ENCODE peak calls at places on chromosomes 4 and X, in six cellular contexts. One of them, this sample, is unnamed.

GRCh38 chrX:123184858-123185251 is 777 bp downstream of the GRIA3 start:
- DNase-seq in T-helper 17 cell: no peak
- DNase-seq in activated CD4-positive, alpha-beta T cell treated with anti-CD3 and anti-CD28 coated beads, Interleukin-2, amount 10 ng/mL, durations not matched to agents 7 days and 5 days: no peak
- DNase-seq in heart right ventricle: no peak
- DNase-seq in astrocyte: peak
- DNase-seq in KG1: no peak
- DNase-seq in this sample: peak

GRCh38 chr4:88771883-88772450 is 74.3 kb upstream of the NAP1L5 start:
- DNase-seq in T-helper 17 cell: no peak
- DNase-seq in astrocyte: no peak
- DNase-seq in activated CD4-positive, alpha-beta T cell treated with anti-CD3 and anti-CD28 coated beads, Interleukin-2, amount 10 ng/mL, durations not matched to agents 7 days and 5 days: no peak
- DNase-seq in KG1: no peak
- DNase-seq in heart right ventricle: no peak
- DNase-seq in this sample: no peak

GRCh38 chrX:56130013-56130412 is 102.1 kb upstream of the KLF8 start:
- DNase-seq in KG1: no peak
- DNase-seq in activated CD4-positive, alpha-beta T cell treated with anti-CD3 and anti-CD28 coated beads, Interleukin-2, amount 10 ng/mL, durations not matched to agents 7 days and 5 days: no peak
- DNase-seq in heart right ventricle: no peak
- DNase-seq in T-helper 17 cell: no peak
- DNase-seq in astrocyte: no peak
- DNase-seq in this sample: no peak

GRCh38 chrX:40262641-40263560 is 165.1 kb upstream of the BCOR start:
- DNase-seq in heart right ventricle: no peak
- DNase-seq in activated CD4-positive, alpha-beta T cell treated with anti-CD3 and anti-CD28 coated beads, Interleukin-2, amount 10 ng/mL, durations not matched to agents 7 days and 5 days: no peak
- DNase-seq in KG1: no peak
- DNase-seq in T-helper 17 cell: no peak
- DNase-seq in astrocyte: peak
- DNase-seq in this sample: peak

GRCh38 chrX:43860646-43861370 is 21.4 kb downstream of the MAOB start:
- DNase-seq in heart right ventricle: no peak
- DNase-seq in activated CD4-positive, alpha-beta T cell treated with anti-CD3 and anti-CD28 coated beads, Interleukin-2, amount 10 ng/mL, durations not matched to agents 7 days and 5 days: no peak
- DNase-seq in KG1: no peak
- DNase-seq in T-helper 17 cell: no peak
- DNase-seq in astrocyte: peak
- DNase-seq in this sample: no peak

GRCh38 chr4:140157341-140157740 is 3.4 kb upstream of the MAML3 start:
- DNase-seq in heart right ventricle: no peak
- DNase-seq in KG1: no peak
- DNase-seq in activated CD4-positive, alpha-beta T cell treated with anti-CD3 and anti-CD28 coated beads, Interleukin-2, amount 10 ng/mL, durations not matched to agents 7 days and 5 days: no peak
- DNase-seq in astrocyte: no peak
- DNase-seq in T-helper 17 cell: no peak
- DNase-seq in this sample: no peak

GRCh38 chr4:118173956-118174355 is 139.7 kb downstream of the NDST3 start:
- DNase-seq in KG1: no peak
- DNase-seq in heart right ventricle: no peak
- DNase-seq in astrocyte: peak
- DNase-seq in activated CD4-positive, alpha-beta T cell treated with anti-CD3 and anti-CD28 coated beads, Interleukin-2, amount 10 ng/mL, durations not matched to agents 7 days and 5 days: no peak
- DNase-seq in T-helper 17 cell: no peak
- DNase-seq in this sample: no peak

GRCh38 chrX:78035061-78035460 is 65.6 kb upstream of the PGAM4 start:
- DNase-seq in activated CD4-positive, alpha-beta T cell treated with anti-CD3 and anti-CD28 coated beads, Interleukin-2, amount 10 ng/mL, durations not matched to agents 7 days and 5 days: no peak
- DNase-seq in astrocyte: no peak
- DNase-seq in heart right ventricle: no peak
- DNase-seq in T-helper 17 cell: no peak
- DNase-seq in KG1: no peak
- DNase-seq in this sample: no peak

GRCh38 chr4:150708004-150708403 is 126.1 kb downstream of the MAB21L2 start:
- DNase-seq in astrocyte: no peak
- DNase-seq in KG1: no peak
- DNase-seq in activated CD4-positive, alpha-beta T cell treated with anti-CD3 and anti-CD28 coated beads, Interleukin-2, amount 10 ng/mL, durations not matched to agents 7 days and 5 days: no peak
- DNase-seq in heart right ventricle: no peak
- DNase-seq in T-helper 17 cell: no peak
- DNase-seq in this sample: no peak

GRCh38 chr4:40848251-40848650 is 98.5 kb downstream of the NSUN7 start:
- DNase-seq in activated CD4-positive, alpha-beta T cell treated with anti-CD3 and anti-CD28 coated beads, Interleukin-2, amount 10 ng/mL, durations not matched to agents 7 days and 5 days: no peak
- DNase-seq in T-helper 17 cell: no peak
- DNase-seq in heart right ventricle: no peak
- DNase-seq in KG1: no peak
- DNase-seq in astrocyte: no peak
- DNase-seq in this sample: no peak

GRCh38 chr4:118683513-118683912 is 1.7 kb upstream of the METTL14 start:
- DNase-seq in KG1: no peak
- DNase-seq in astrocyte: no peak
- DNase-seq in activated CD4-positive, alpha-beta T cell treated with anti-CD3 and anti-CD28 coated beads, Interleukin-2, amount 10 ng/mL, durations not matched to agents 7 days and 5 days: no peak
- DNase-seq in heart right ventricle: no peak
- DNase-seq in T-helper 17 cell: no peak
- DNase-seq in this sample: no peak

GRCh38 chr4:125115476-125115875 is 199.3 kb upstream of the FAT4 start:
- DNase-seq in heart right ventricle: no peak
- DNase-seq in T-helper 17 cell: no peak
- DNase-seq in astrocyte: peak
- DNase-seq in KG1: no peak
- DNase-seq in activated CD4-positive, alpha-beta T cell treated with anti-CD3 and anti-CD28 coated beads, Interleukin-2, amount 10 ng/mL, durations not matched to agents 7 days and 5 days: no peak
- DNase-seq in this sample: no peak

GRCh38 chrX:133947022-133947421 is 38.4 kb downstream of the GPC3 start:
- DNase-seq in T-helper 17 cell: no peak
- DNase-seq in astrocyte: no peak
- DNase-seq in KG1: no peak
- DNase-seq in heart right ventricle: no peak
- DNase-seq in activated CD4-positive, alpha-beta T cell treated with anti-CD3 and anti-CD28 coated beads, Interleukin-2, amount 10 ng/mL, durations not matched to agents 7 days and 5 days: no peak
- DNase-seq in this sample: no peak

GRCh38 chrX:32571579-32571978 is 639.8 kb downstream of the DMD start:
- DNase-seq in T-helper 17 cell: no peak
- DNase-seq in activated CD4-positive, alpha-beta T cell treated with anti-CD3 and anti-CD28 coated beads, Interleukin-2, amount 10 ng/mL, durations not matched to agents 7 days and 5 days: no peak
- DNase-seq in KG1: no peak
- DNase-seq in heart right ventricle: no peak
- DNase-seq in astrocyte: no peak
- DNase-seq in this sample: no peak

GRCh38 chr4:140186651-140187315 is 32.8 kb upstream of the MAML3 start:
- DNase-seq in activated CD4-positive, alpha-beta T cell treated with anti-CD3 and anti-CD28 coated beads, Interleukin-2, amount 10 ng/mL, durations not matched to agents 7 days and 5 days: no peak
- DNase-seq in heart right ventricle: no peak
- DNase-seq in astrocyte: peak
- DNase-seq in KG1: no peak
- DNase-seq in T-helper 17 cell: no peak
- DNase-seq in this sample: peak

GRCh38 chr4:2442175-2442993 is 23.6 kb downstream of the CFAP99 start:
- DNase-seq in heart right ventricle: no peak
- DNase-seq in activated CD4-positive, alpha-beta T cell treated with anti-CD3 and anti-CD28 coated beads, Interleukin-2, amount 10 ng/mL, durations not matched to agents 7 days and 5 days: no peak
- DNase-seq in KG1: no peak
- DNase-seq in T-helper 17 cell: no peak
- DNase-seq in astrocyte: no peak
- DNase-seq in this sample: no peak

GRCh38 chr4:141121101-141121500 is 12.2 kb downstream of the RNF150 start:
- DNase-seq in KG1: no peak
- DNase-seq in astrocyte: no peak
- DNase-seq in heart right ventricle: no peak
- DNase-seq in T-helper 17 cell: no peak
- DNase-seq in activated CD4-positive, alpha-beta T cell treated with anti-CD3 and anti-CD28 coated beads, Interleukin-2, amount 10 ng/mL, durations not matched to agents 7 days and 5 days: no peak
- DNase-seq in this sample: no peak

GRCh38 chr4:40402556-40402955 is 67.4 kb downstream of the CHRNA9 start:
- DNase-seq in KG1: no peak
- DNase-seq in heart right ventricle: no peak
- DNase-seq in T-helper 17 cell: no peak
- DNase-seq in astrocyte: no peak
- DNase-seq in activated CD4-positive, alpha-beta T cell treated with anti-CD3 and anti-CD28 coated beads, Interleukin-2, amount 10 ng/mL, durations not matched to agents 7 days and 5 days: no peak
- DNase-seq in this sample: no peak

GRCh38 chrX:40154229-40154852 is 56.6 kb upstream of the BCOR start:
- DNase-seq in T-helper 17 cell: no peak
- DNase-seq in KG1: no peak
- DNase-seq in activated CD4-positive, alpha-beta T cell treated with anti-CD3 and anti-CD28 coated beads, Interleukin-2, amount 10 ng/mL, durations not matched to agents 7 days and 5 days: no peak
- DNase-seq in astrocyte: no peak
- DNase-seq in heart right ventricle: peak
- DNase-seq in this sample: peak

GRCh38 chr4:158195297-158195696 is 15.0 kb upstream of the TMEM144 start:
- DNase-seq in heart right ventricle: no peak
- DNase-seq in astrocyte: no peak
- DNase-seq in T-helper 17 cell: no peak
- DNase-seq in KG1: no peak
- DNase-seq in activated CD4-positive, alpha-beta T cell treated with anti-CD3 and anti-CD28 coated beads, Interleukin-2, amount 10 ng/mL, durations not matched to agents 7 days and 5 days: no peak
- DNase-seq in this sample: no peak

GRCh38 chr4:6561706-6562371 is 13.2 kb upstream of the MAN2B2 start:
- DNase-seq in T-helper 17 cell: no peak
- DNase-seq in heart right ventricle: no peak
- DNase-seq in activated CD4-positive, alpha-beta T cell treated with anti-CD3 and anti-CD28 coated beads, Interleukin-2, amount 10 ng/mL, durations not matched to agents 7 days and 5 days: no peak
- DNase-seq in KG1: no peak
- DNase-seq in astrocyte: no peak
- DNase-seq in this sample: no peak

This sample was measured in ovary.